ENCODE peak calls at places on chromosomes 16 and 17, in nine cellular contexts. A, M, U, K, D, V, W, N and Y are unnamed samples.
A peak's percentile ranks its signal among the peaks of the same experiment; 100 is the strongest.

GRCh38 chr17:41413353-41413752 is 11.0 kb downstream of the KRT37 start:
- DNase-seq in A (no peak), M (no peak), U (peak; percentile 71), K (no peak), D (no peak), V (no peak), W (no peak), N (peak; percentile 56), Y (no peak)

GRCh38 chr17:17723354-17724261 is 42.4 kb downstream of the RAI1 start:
- DNase-seq in A (no peak), M (no peak), U (peak; percentile 75), K (peak; percentile 21), D (no peak), V (no peak), W (no peak), N (peak; percentile 89), Y (no peak)

GRCh38 chr17:49519781-49520180 is 24.7 kb downstream of the NGFR start:
- DNase-seq in A (no peak), M (no peak), U (no peak), K (no peak), D (no peak), V (no peak), W (no peak), N (no peak), Y (peak; percentile 47)

GRCh38 chr17:69042308-69042707 is 18.4 kb downstream of the ABCA9 start:
- DNase-seq in A (no peak), M (no peak), U (no peak), K (no peak), D (no peak), V (no peak), W (no peak), N (no peak), Y (no peak)

GRCh38 chr17:64259436-64259835 is 3.6 kb downstream of the TEX2 start:
- DNase-seq in A (no peak), M (no peak), U (no peak), K (no peak), D (no peak), V (no peak), W (no peak), N (no peak), Y (no peak)

GRCh38 chr17:63984651-63985386 is 12.1 kb upstream of the SCN4A start:
- DNase-seq in A (peak; percentile 47), M (peak; percentile 33), U (no peak), K (no peak), D (peak; percentile 64), V (peak; percentile 80), W (peak; percentile 41), N (peak; percentile 89), Y (no peak)

GRCh38 chr17:58615768-58616659 is 75.8 kb downstream of the TEX14 start:
- DNase-seq in A (no peak), M (no peak), U (no peak), K (no peak), D (no peak), V (no peak), W (no peak), N (no peak), Y (no peak)

GRCh38 chr17:80942360-80943345 is 49.0 kb upstream of the CHMP6 start:
- DNase-seq in A (peak; percentile 98), M (peak; percentile 77), U (no peak), K (no peak), D (no peak), V (peak; percentile 94), W (no peak), N (peak; percentile 78), Y (peak; percentile 91)

GRCh38 chr17:55420067-55420775 is 1.4 kb downstream of the MMD start:
- DNase-seq in A (no peak), M (no peak), U (no peak), K (peak; percentile 70), D (no peak), V (no peak), W (no peak), N (no peak), Y (no peak)

GRCh38 chr17:55421179-55421934 is at the start of gene MMD:
- DNase-seq in A (no peak), M (no peak), U (no peak), K (peak; percentile 26), D (no peak), V (peak; percentile 59), W (no peak), N (no peak), Y (no peak)

GRCh38 chr17:55423535-55423934 is 1.9 kb upstream of the MMD start:
- DNase-seq in A (no peak), M (no peak), U (no peak), K (no peak), D (no peak), V (no peak), W (no peak), N (no peak), Y (no peak)

GRCh38 chr17:55418369-55419268 is 3.0 kb downstream of the MMD start:
- DNase-seq in A (no peak), M (no peak), U (no peak), K (no peak), D (no peak), V (no peak), W (no peak), N (no peak), Y (no peak)

DNA sequence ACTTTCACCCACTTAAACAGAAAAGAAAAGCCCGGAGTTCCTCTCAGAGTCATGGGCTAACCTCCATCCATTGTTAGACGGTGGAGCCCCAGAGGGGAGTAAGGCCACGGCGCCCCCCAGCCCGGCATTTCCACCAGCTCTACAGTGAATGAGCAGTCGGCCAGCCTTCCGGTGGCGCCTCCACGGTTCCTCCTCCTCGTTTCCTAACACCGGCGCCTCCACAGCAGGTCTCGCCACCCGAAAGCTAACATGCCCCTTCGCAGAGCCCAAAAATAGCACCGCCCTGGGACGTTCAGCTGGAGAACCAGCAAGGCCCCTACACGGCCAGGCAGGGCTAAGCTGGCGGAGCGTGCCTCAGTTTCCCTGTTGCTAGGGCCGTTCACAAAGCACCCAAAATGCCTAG is 858 bp downstream of the MMD start:
- DNase-seq in A (peak; percentile 45), M (no peak), U (peak; percentile 53), K (peak; percentile 40), D (no peak), V (peak; percentile 63), W (no peak), N (no peak), Y (no peak)
- H3K4me3 ChIP-seq in A (peak overlapping the region; percentile 90), M (peak overlapping the region; percentile 86), U (peak overlapping the region; percentile 89), K (peak overlapping the region; percentile 80), D (peak overlapping the region; percentile 81), V (peak overlapping the region; percentile 93), W (peak overlapping the region; percentile 73), N (peak overlapping the region; percentile 91), Y (peak overlapping the region; percentile 76)

GRCh38 chr17:8041249-8041928 is 2.5 kb downstream of the ALOX15B start:
- DNase-seq in A (no peak), M (no peak), U (peak; percentile 65), K (peak; percentile 32), D (peak; percentile 72), V (no peak), W (peak; percentile 81), N (peak; percentile 47), Y (no peak)
- H3K4me3 ChIP-seq in A (no peak overlapping the region), M (no peak overlapping the region), U (no peak overlapping the region), K (no peak overlapping the region), D (no peak overlapping the region), V (no peak overlapping the region), W (no peak overlapping the region), N (no peak overlapping the region), Y (peak overlapping the region; percentile 40)

DNA sequence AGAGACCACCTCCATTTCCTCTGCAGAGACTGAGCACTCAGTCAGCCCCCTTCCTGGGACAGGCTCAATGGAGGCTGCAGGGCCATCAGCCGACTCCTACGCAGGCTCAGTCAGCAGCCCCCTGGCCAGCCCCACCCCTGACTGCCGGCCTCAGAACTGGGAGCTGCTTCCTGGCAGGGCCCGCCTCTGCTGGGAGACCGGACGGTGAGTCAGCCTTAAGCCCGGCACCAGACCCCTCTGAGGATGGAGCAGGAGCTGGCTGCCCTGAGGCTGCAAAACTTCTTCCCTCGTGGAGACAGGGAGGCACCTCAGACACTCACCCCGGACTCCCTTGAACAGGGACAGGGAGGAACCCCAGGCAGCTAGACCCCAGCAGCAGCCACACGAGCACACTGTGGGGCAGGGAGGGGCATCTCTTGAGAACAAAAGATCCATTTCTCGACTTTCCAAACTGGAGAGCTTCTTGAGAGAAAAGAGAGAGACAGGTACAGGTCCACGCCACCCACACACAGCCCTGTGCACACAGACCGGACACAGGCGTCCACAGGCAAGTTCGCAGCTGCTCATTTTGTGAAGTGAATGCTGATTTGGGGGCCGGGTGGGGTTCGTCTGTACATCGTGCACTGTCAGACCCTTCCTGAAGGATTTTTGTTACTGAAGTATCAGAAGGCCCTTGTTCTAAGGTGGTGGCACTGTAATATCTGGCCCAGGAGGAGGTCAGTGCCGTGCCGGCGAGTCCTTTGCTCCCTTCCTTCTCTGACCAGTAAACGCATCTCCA is 1.3 kb upstream of the TUBB3 start:
- DNase-seq in A (peak; percentile 65), M (peak; percentile 71), U (peak; percentile 93), K (no peak), D (peak; percentile 78), V (peak; percentile 96), W (peak; percentile 90), N (peak; percentile 91), Y (no peak)
- H3K4me3 ChIP-seq in A (no peak overlapping the region), M (peak overlapping the region; percentile 93), U (peak overlapping the region; percentile 91), K (no peak overlapping the region), D (peak overlapping the region; percentile 74), V (peak overlapping the region; percentile 23), W (peak overlapping the region; percentile 83), N (peak overlapping the region; percentile 89), Y (peak overlapping the region; percentile 77)

GRCh38 chr16:27403601-27403992 is 1.6 kb downstream of the IL21R start:
- DNase-seq in A (no peak), M (no peak), U (no peak), K (no peak), D (no peak), V (no peak), W (no peak), N (no peak), Y (no peak)

GRCh38 chr16:27401768-27402568 is at the start of gene IL21R:
- DNase-seq in A (no peak), M (no peak), U (no peak), K (peak; percentile 91), D (no peak), V (peak; percentile 89), W (no peak), N (peak; percentile 68), Y (no peak)

GRCh38 chr16:27404163-27404823 is 2.3 kb downstream of the IL21R start:
- DNase-seq in A (no peak), M (no peak), U (no peak), K (peak; percentile 17), D (no peak), V (no peak), W (no peak), N (no peak), Y (no peak)

GRCh38 chr16:27402569-27402963 is 592 bp downstream of the IL21R start:
- DNase-seq in A (no peak), M (no peak), U (no peak), K (peak; percentile 37), D (no peak), V (no peak), W (no peak), N (no peak), Y (no peak)

DNA sequence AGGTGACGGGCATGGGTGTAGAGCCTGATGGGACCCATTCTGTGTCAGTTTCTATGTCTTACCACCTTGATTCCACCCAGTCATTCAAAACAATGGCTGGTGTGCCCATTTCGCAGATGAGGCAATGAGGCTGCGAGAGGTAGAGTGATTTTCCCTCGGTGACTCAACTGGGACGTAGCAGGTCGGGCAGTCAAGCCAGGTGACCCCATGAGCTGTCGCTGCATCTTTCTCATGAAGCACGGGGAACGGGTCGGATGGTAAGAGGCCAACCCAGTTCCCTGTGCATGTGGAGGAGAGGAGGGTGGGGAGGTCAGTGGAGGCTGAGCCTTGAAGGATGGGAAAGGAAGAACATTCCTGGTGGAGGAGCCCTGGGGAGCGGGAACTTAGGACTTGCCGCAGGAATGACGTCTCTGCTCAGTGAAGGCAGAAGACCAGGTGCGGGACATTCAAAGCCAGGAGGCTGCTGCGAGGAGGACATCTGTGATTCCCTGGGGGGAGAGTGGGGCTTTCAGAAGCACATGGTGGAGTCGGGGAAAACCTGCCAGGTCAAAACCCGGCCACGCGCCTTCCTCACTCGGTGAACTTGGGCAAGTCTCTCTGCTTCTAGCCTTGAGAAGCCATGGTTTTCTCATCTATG is 1.1 kb downstream of the IL21R start:
- DNase-seq in A (no peak), M (no peak), U (no peak), K (peak; percentile 26), D (no peak), V (no peak), W (no peak), N (no peak), Y (no peak)
- H3K4me3 ChIP-seq in A (no peak overlapping the region), M (peak overlapping the region; percentile 53), U (no peak overlapping the region), K (peak overlapping the region; percentile 98), D (no peak overlapping the region), V (no peak overlapping the region), W (no peak overlapping the region), N (no peak overlapping the region), Y (no peak overlapping the region)